ENCODE peak calls at places on chromosomes 13 and 19, in ten cellular contexts. X is lower leg skin; J is AG04450; Z is IMR-90; M is testis; A is body of pancreas; Q is fibroblast of lung; V is activated CD8-positive, alpha-beta T cell treated with anti-CD3 and anti-CD28 coated beads for 36 hours; F is right atrium auricular region; W is Calu3. P is an unnamed sample.

GRCh38 chr13:23811366-23812027 is 77.7 kb downstream of the MIPEP start:
- DNase-seq in X (no peak), J (no peak), Z (no peak), M (no peak), A (no peak), Q (no peak), V (no peak), F (no peak), W (no peak), P (no peak)

GRCh38 chr13:42485272-42485671 is 88.7 kb upstream of the TNFSF11 start:
- DNase-seq in X (no peak), J (no peak), Z (no peak), M (no peak), A (no peak), Q (no peak), V (no peak), F (no peak), W (no peak), P (no peak)

GRCh38 chr13:109567315-109567714 is 219.1 kb downstream of the IRS2 start:
- DNase-seq in X (no peak), J (no peak), Z (no peak), M (no peak), A (no peak), Q (peak; percentile 22), V (no peak), F (no peak), W (no peak), P (no peak)

GRCh38 chr13:35769812-35770211 is 293.3 kb upstream of the MAB21L1 start:
- DNase-seq in X (no peak), J (no peak), Z (no peak), M (no peak), A (no peak), Q (no peak), V (no peak), F (no peak), W (no peak), P (no peak)

GRCh38 chr13:41645313-41645712 is 188.0 kb downstream of the RGCC start:
- DNase-seq in X (peak; percentile 79), J (peak; percentile 74), Z (peak; percentile 90), M (peak; percentile 26), A (peak; percentile 41), Q (peak; percentile 93), V (no peak), F (peak; percentile 73), W (no peak), P (no peak)

GRCh38 chr19:5250127-5250659 is 90.4 kb downstream of the PTPRS start:
- DNase-seq in X (no peak), J (no peak), Z (no peak), M (peak; percentile 88), A (peak; percentile 91), Q (no peak), V (no peak), F (no peak), W (no peak), P (no peak)

GRCh38 chr13:79462895-79463294 is 18.1 kb upstream of the NDFIP2 start:
- DNase-seq in X (no peak), J (no peak), Z (no peak), M (no peak), A (no peak), Q (no peak), V (no peak), F (no peak), W (no peak), P (no peak)

GRCh38 chr19:13983213-13983889 is 22.8 kb downstream of the RFX1 start:
- DNase-seq in X (no peak), J (no peak), Z (no peak), M (no peak), A (peak; percentile 52), Q (no peak), V (peak; percentile 29), F (no peak), W (no peak), P (no peak)

DNA sequence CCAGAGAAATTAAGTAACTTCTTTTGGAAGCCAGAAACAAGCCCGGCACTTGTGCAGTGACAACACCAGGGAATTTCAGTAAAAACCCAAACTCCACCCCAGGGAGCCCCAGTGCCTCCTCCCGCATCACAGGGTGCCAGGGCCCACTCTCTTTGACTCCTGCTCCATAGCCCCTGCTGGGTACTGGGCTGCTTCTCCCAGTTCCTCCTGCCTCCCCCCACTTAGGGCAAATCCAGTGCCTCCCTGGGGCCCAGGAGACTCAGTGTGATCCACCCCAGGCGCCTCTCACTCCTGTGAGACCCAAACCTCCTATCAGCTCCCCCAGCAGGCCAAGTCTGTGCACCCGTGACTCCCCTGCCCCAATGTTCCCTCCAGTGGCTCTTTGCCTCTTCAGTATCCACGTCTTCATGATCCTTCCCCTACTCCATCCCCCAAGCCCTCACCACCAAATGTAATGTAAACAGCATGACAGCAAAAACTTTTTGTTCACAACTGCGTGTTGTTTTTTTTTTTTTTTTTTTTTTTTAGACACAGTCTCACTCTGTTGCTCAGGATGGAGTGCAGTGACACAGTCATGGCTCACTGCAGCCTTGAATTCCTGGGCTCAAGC is 2.3 kb upstream of the FFAR3 start:
- DNase-seq in X (no peak), J (no peak), Z (no peak), M (no peak), A (no peak), Q (peak; percentile 54), V (no peak), F (no peak), W (no peak), P (no peak)
- TF ChIP-seq CTCF in X (no peak), J (no peak), Z (no peak), M (no peak), A (no peak), Q (no peak), V (no peak), F (no peak), W (no peak), P (no peak)

GRCh38 chr19:30685601-30686000 is 313.4 kb downstream of the ZNF536 start:
- DNase-seq in X (no peak), J (no peak), Z (no peak), M (no peak), A (no peak), Q (no peak), V (no peak), F (no peak), W (no peak), P (no peak)

GRCh38 chr19:30684613-30685012 is 312.4 kb downstream of the ZNF536 start:
- DNase-seq in X (no peak), J (no peak), Z (no peak), M (no peak), A (no peak), Q (no peak), V (no peak), F (no peak), W (no peak), P (no peak)

GRCh38 chr19:30686911-30687566 is 314.9 kb downstream of the ZNF536 start:
- DNase-seq in X (no peak), J (no peak), Z (no peak), M (no peak), A (no peak), Q (no peak), V (no peak), F (no peak), W (no peak), P (no peak)

GRCh38 chr19:30688696-30689095 is 316.5 kb downstream of the ZNF536 start:
- DNase-seq in X (no peak), J (no peak), Z (no peak), M (no peak), A (no peak), Q (no peak), V (no peak), F (no peak), W (no peak), P (no peak)

GRCh38 chr19:30686252-30686762 is 314.1 kb downstream of the ZNF536 start:
- DNase-seq in X (no peak), J (no peak), Z (no peak), M (no peak), A (no peak), Q (peak; percentile 40), V (no peak), F (no peak), W (no peak), P (no peak)
- TF ChIP-seq CTCF in X (no peak), J (no peak), Z (no peak), M (no peak), A (no peak), Q (peak; percentile 27), V (no peak), F (no peak), W (no peak), P (peak; percentile 56)

DNA sequence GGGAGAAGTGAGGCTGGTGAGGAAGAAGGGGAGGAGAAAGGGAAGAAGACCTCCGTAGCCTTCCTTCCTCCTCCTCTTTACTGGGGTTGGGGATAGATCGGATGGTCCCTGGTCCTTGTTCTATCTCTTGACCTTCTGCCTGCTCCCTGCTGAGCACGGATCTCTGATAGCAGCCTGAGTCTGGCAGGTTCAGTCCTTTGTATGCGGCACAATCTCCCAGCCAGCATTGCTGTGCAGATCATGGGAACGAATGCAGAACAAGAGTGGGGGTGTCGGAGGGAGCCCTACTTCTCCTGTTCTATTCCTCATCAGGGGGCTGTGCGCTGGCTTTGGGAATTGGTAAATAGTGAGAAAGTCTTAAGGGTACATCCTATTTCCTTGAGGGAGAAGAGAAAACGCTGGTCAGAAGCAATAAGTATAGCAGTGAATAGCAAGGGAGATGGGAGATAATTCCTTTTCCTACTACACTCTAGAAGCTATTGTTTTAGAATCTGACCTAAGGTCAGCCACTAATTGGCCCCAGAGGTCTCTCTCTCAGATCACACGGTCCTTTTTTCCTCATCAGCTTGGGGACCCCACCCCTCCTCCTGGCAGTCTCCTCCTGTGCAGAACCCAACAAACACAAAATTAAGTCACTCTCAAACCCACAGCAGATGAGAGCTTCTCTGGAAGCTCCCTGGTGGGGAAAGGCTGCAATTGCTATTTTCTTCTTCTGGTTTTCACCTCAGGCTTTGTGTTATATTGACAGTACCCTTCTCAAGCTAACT is 41.0 kb downstream of the KL start:
- DNase-seq in X (peak; percentile 29), J (no peak), Z (peak; percentile 6), M (peak; percentile 24), A (no peak), Q (no peak), V (no peak), F (no peak), W (no peak), P (no peak)
- TF ChIP-seq CTCF in X (no peak), J (peak; percentile 56), Z (peak; percentile 33), M (peak; percentile 10), A (no peak), Q (peak; percentile 57), V (no peak), F (no peak), W (no peak), P (peak; percentile 23)

GRCh38 chr19:45446295-45446694 is 21.5 kb upstream of the FOSB start:
- DNase-seq in X (no peak), J (no peak), Z (peak; percentile 52), M (no peak), A (no peak), Q (peak; percentile 60), V (peak; percentile 42), F (no peak), W (peak; percentile 47), P (no peak)

GRCh38 chr19:45446944-45447343 is 20.9 kb upstream of the FOSB start:
- DNase-seq in X (peak; percentile 90), J (no peak), Z (no peak), M (peak; percentile 52), A (no peak), Q (no peak), V (no peak), F (no peak), W (no peak), P (no peak)

GRCh38 chr19:45448887-45449299 is 18.9 kb upstream of the FOSB start:
- DNase-seq in X (no peak), J (no peak), Z (peak; percentile 15), M (no peak), A (no peak), Q (no peak), V (no peak), F (no peak), W (peak; percentile 57), P (no peak)

GRCh38 chr19:45450042-45450380 is 17.8 kb upstream of the FOSB start:
- DNase-seq in X (no peak), J (no peak), Z (no peak), M (no peak), A (no peak), Q (no peak), V (no peak), F (no peak), W (no peak), P (no peak)

DNA sequence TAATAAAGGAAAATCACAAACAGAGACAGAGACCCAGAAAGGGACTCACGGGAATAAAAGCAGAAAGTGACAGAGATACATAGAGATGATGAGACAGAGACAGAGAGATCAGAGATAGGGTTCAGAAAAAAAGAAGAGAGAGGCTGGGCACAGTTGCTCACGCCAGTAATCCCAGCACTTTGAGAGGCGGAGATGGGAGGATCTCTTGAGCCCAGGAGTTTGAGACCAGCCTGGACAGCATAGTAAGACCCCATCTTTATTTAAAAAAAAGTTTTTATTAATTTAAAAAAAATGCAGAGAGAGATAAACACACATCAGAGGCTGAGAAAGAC is 19.4 kb upstream of the FOSB start:
- DNase-seq in X (no peak), J (no peak), Z (no peak), M (no peak), A (no peak), Q (no peak), V (no peak), F (no peak), W (no peak), P (no peak)
- TF ChIP-seq CTCF in X (no peak), J (no peak), Z (no peak), M (no peak), A (no peak), Q (no peak), V (no peak), F (no peak), W (no peak), P (no peak)